ENCODE peak calls at places on chromosomes 12 and 14, in ten cellular contexts. X is DND-41, V is MM.1S, W is HCT116, F is IMR-90, I is fibroblast of lung, H is colonic mucosa, E is neuronal stem cell, U is GM12878, A is mesendoderm. Z is an unnamed sample.

GRCh38 chr12:115571027-115571426 is 706.5 kb downstream of the MED13L start:
- DNase-seq in H (no peak), F (no peak), E (no peak), V (no peak), U (no peak), W (no peak), X (no peak), I (no peak), A (no peak), Z (no peak)

GRCh38 chr12:45304514-45305178 is 88.8 kb downstream of the ANO6 start:
- DNase-seq in W (no peak), E (no peak), H (no peak), V (no peak), A (no peak), X (no peak), I (no peak), F (no peak), U (no peak), Z (no peak)

GRCh38 chr12:26523708-26524150 is 309.3 kb downstream of the ITPR2 start:
- DNase-seq in A (peak; percentile 33), W (no peak), X (no peak), I (peak; percentile 93), V (no peak), U (no peak), F (peak; percentile 93), E (no peak), H (peak; percentile 91), Z (no peak)

GRCh38 chr12:52992699-52993557 is 13.3 kb upstream of the EIF4B start:
- DNase-seq in W (peak; percentile 80), A (peak; percentile 62), V (no peak), X (no peak), I (peak; percentile 69), F (peak; percentile 60), E (no peak), U (no peak), H (peak; percentile 81), Z (no peak)

GRCh38 chr12:6614513-6615177 is 7.5 kb upstream of the CHD4 start:
- DNase-seq in H (peak; percentile 61), U (no peak), X (no peak), F (no peak), A (peak; percentile 82), E (no peak), W (no peak), V (no peak), I (no peak), Z (peak; percentile 75)

GRCh38 chr12:130778776-130779175 is 60.3 kb downstream of the STX2 start:
- DNase-seq in I (no peak), A (no peak), W (no peak), U (no peak), X (no peak), H (no peak), F (no peak), E (no peak), V (no peak), Z (no peak)

GRCh38 chr14:96363751-96364336 is 518 bp downstream of the GSKIP start:
- DNase-seq in A (peak; percentile 77), F (peak; percentile 31), U (no peak), X (peak; percentile 46), V (peak; percentile 38), I (peak; percentile 57), H (peak; percentile 81), W (no peak), E (no peak), Z (peak; percentile 46)

GRCh38 chr12:8648598-8649205 is 13.9 kb downstream of the MFAP5 start:
- DNase-seq in H (no peak), X (no peak), W (no peak), V (peak; percentile 87), U (peak; percentile 95), I (no peak), E (no peak), F (no peak), A (no peak), Z (no peak)

GRCh38 chr12:4383304-4383865 is 3.9 kb upstream of the FGF23 start:
- DNase-seq in W (no peak), V (no peak), X (no peak), I (no peak), U (no peak), E (peak; percentile 20), H (no peak), A (peak; percentile 93), F (no peak), Z (peak; percentile 91)

GRCh38 chr12:106160915-106161314 is 22.2 kb upstream of the NUAK1 start:
- DNase-seq in X (no peak), V (no peak), I (no peak), W (no peak), E (no peak), U (no peak), F (no peak), H (no peak), A (no peak), Z (no peak)

GRCh38 chr12:70466753-70467152 is 100.7 kb downstream of the KCNMB4 start:
- DNase-seq in F (no peak), U (no peak), X (no peak), H (no peak), V (no peak), A (no peak), W (no peak), I (no peak), E (no peak), Z (no peak)

GRCh38 chr12:70467476-70467875 is 101.4 kb downstream of the KCNMB4 start:
- DNase-seq in E (no peak), U (no peak), F (no peak), W (no peak), I (no peak), A (no peak), H (no peak), V (no peak), X (no peak), Z (no peak)

GRCh38 chr12:70467908-70468733 is 102.0 kb downstream of the KCNMB4 start:
- DNase-seq in F (no peak), H (no peak), I (no peak), W (peak; percentile 47), V (no peak), X (no peak), A (no peak), U (no peak), E (no peak), Z (no peak)

GRCh38 chr12:70468741-70469140 is 102.7 kb downstream of the KCNMB4 start:
- DNase-seq in H (no peak), I (no peak), X (no peak), U (no peak), V (no peak), F (no peak), E (no peak), W (no peak), A (peak; percentile 25), Z (no peak)

GRCh38 chr12:70469221-70469820 is 103.2 kb downstream of the KCNMB4 start:
- DNase-seq in V (no peak), I (no peak), U (peak; percentile 36), A (no peak), E (no peak), W (no peak), H (no peak), X (no peak), F (no peak), Z (no peak)
- H3K9ac ChIP-seq in V (no peak overlapping the region), I (no peak overlapping the region), U (no peak overlapping the region), A (no peak overlapping the region), E (no peak overlapping the region), W (no peak overlapping the region), H (no peak overlapping the region), X (no peak overlapping the region), F (no peak overlapping the region), Z (no peak overlapping the region)

DNA sequence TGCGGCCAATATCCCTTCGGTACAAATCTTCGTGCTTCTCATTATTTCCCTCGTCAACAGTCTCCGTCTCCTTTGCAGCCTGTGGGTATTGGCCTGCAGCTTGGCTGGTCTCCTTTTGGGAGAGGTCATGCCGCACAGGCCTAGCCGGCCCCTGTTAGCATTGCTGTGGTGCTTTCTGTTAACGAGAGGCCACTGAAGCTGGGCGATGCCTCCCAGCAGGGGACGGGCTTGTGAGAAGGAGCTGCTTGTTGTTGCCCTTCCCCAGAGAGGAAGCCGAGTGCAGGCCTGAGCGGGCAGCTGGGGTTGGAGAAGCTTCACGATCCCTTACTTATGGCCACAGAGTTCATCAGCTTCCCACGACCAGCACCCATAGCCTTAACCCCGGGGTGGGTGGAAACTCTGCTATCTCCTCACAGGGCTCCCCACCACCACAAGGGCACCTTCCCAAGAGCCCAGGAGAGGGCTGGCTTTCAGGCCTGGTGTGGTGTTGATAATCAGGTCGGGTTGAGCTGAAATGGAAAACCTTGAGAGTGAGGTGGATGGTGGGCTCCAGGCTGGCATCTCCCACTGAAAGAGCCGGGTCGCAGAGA is 228.5 kb downstream of the ZFP36L1 start:
- DNase-seq in U (no peak), A (peak; percentile 50), H (no peak), X (no peak), E (no peak), F (no peak), W (no peak), V (no peak), I (no peak), Z (no peak)
- H3K9ac ChIP-seq in U (no peak overlapping the region), A (peak overlapping the region; percentile 29), H (no peak overlapping the region), X (no peak overlapping the region), E (peak overlapping the region; percentile 5), F (no peak overlapping the region), W (peak overlapping the region; percentile 24), V (no peak overlapping the region), I (no peak overlapping the region), Z (no peak overlapping the region)

DNA sequence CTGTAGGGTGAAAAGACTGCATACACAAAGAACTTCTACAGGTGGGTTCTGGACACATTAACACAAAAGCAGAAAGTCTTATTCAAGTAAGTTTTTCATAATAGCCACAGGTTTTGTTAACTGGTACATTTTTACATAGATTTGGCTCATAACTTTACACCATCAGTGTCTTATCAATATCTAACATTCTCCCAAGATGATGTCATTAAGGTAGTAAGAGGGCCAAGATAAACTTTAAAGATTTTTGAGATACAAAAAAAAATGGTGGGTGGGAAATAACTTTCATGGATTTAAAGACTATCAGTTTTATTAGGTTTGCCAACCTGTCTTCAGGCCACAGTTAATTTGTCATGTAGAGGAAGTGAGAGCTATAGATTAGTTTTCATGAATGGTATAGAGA is 1.7 kb downstream of the SUPT16H start:
- DNase-seq in W (no peak), X (no peak), V (no peak), E (no peak), U (no peak), A (peak; percentile 27), F (no peak), H (no peak), I (peak; percentile 29), Z (no peak)
- H3K9ac ChIP-seq in W (peak overlapping the region; percentile 96), X (peak overlapping the region; percentile 83), V (peak overlapping the region; percentile 88), E (no peak overlapping the region), U (peak overlapping the region; percentile 99), A (no peak overlapping the region), F (no peak overlapping the region), H (no peak overlapping the region), I (no peak overlapping the region), Z (peak overlapping the region; percentile 53)

DNA sequence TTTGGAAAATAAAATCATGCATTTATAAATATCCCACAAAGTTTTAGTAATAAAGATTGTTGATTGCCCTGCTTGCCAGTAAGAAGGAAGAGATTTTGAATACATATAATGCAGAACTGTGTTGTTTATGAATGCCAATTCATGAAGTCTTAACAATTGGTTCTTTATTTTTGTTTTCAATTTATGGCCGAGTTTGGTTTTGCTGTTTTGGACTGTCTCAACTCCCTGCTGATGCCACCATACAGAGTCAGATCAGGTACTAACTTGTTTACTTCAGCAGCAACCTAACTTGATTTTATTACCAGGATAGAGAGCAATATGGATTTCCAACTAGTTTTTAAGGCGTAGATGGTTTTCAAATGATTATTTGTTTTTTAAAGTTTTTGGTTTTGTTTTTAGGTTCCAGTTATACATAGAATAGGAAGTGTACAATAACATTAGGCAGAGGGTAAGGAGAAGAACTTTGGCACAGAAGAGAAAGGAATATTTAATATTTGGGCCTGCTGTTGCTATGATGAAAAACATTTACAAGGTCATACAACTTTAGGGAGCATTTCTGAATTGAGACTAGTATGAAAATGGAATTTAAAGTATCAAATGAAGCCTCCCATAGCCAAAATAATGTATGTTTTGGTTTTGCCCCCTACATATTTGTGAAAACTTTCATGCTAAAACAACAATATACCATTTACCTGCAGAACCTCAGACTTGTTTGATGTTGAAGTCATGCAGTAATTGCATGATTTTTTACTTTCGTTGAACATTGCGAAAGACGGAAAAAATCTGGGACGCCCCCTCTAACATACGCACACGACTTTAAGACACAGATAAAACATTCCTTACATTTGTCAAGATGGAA is 904 bp upstream of the FAM177A1 start:
- DNase-seq in A (no peak), X (no peak), H (no peak), I (peak; percentile 64), V (no peak), E (no peak), U (no peak), W (no peak), F (peak; percentile 62), Z (no peak)
- H3K9ac ChIP-seq in A (peak overlapping the region; percentile 68), X (peak overlapping the region; percentile 78), H (peak overlapping the region; percentile 52), I (peak overlapping the region; percentile 96), V (peak overlapping the region; percentile 87), E (no peak overlapping the region), U (peak overlapping the region; percentile 73), W (peak overlapping the region; percentile 74), F (peak overlapping the region; percentile 98), Z (peak overlapping the region; percentile 19)

Z was measured in H9.